ENCODE peak calls at places on chromosome 11, in six cellular contexts. X is stimulated activated CD8-positive, alpha-beta memory T cell treated with anti-CD3 and anti-CD28 coated beads, Interleukin-7, amount 100 ng/mL, for 1 hour; J is spleen; I is progenitor cell of endocrine pancreas; N is activated CD8-positive, alpha-beta memory T cell treated with anti-CD3 and anti-CD28 coated beads, Interleukin-2, amount 50 U/mL, for 48 hours; W is SJSA1. R is an unnamed sample.

GRCh38 chr11:102116453-102117205 is 6.4 kb downstream of the YAP1 start:
- DNase-seq in I (no peak), X (no peak), N (no peak), W (no peak), J (no peak), R (no peak)

GRCh38 chr11:113034591-113034990 is 73.4 kb downstream of the NCAM1 start:
- DNase-seq in J (no peak), X (no peak), I (no peak), W (no peak), N (no peak), R (no peak)

GRCh38 chr11:5384335-5384734 is 723 bp downstream of the OR51M1 start:
- DNase-seq in J (no peak), I (no peak), W (no peak), N (no peak), X (no peak), R (no peak)

GRCh38 chr11:88301478-88302140 is 35.9 kb downstream of the CTSC start:
- DNase-seq in W (no peak), J (no peak), N (no peak), I (no peak), X (no peak), R (no peak)

GRCh38 chr11:119144825-119145476 is 3.9 kb upstream of the ABCG4 start:
- DNase-seq in W (peak), I (peak), N (no peak), X (no peak), J (no peak), R (no peak)

GRCh38 chr11:57903441-57904123 is 120.1 kb upstream of the OR9Q1 start:
- DNase-seq in N (peak), J (no peak), W (peak), X (peak), I (no peak), R (no peak)

GRCh38 chr11:132704796-132705375 is 827.4 kb downstream of the OPCML start:
- DNase-seq in W (no peak), J (no peak), N (no peak), X (no peak), I (no peak), R (no peak)

GRCh38 chr11:65102142-65103095 is 6.4 kb downstream of the VPS51 start:
- DNase-seq in X (no peak), N (no peak), J (no peak), W (peak), I (no peak), R (no peak)

GRCh38 chr11:132858203-132858602 is 674.1 kb downstream of the OPCML start:
- DNase-seq in I (no peak), X (no peak), W (no peak), J (no peak), N (no peak), R (peak)

R was measured in mesothelial cell of epicardium.